ENCODE peak calls at places on chromosomes 13 and 19, in four cellular contexts. One of them, this sample, is unnamed.

GRCh38 chr19:17043744-17044143 is 17.1 kb upstream of the CPAMD8 start:
- DNase-seq in Panc1: no peak
- DNase-seq in K562: no peak
- DNase-seq in HepG2: no peak
- DNase-seq in this sample: no peak

GRCh38 chr13:73230714-73231113 is 171.9 kb downstream of the KLF5 start:
- DNase-seq in K562: no peak
- DNase-seq in HepG2: no peak
- DNase-seq in Panc1: no peak
- DNase-seq in this sample: no peak

GRCh38 chr13:48121733-48122132 is 26.8 kb upstream of the MED4 start:
- DNase-seq in HepG2: no peak
- DNase-seq in K562: no peak
- DNase-seq in Panc1: no peak
- DNase-seq in this sample: no peak

GRCh38 chr19:33374406-33374703 is 846 bp downstream of the CEBPG start:
- DNase-seq in Panc1: no peak
- DNase-seq in K562: no peak
- DNase-seq in HepG2: no peak
- DNase-seq in this sample: no peak

GRCh38 chr13:21022056-21022693 is 39.2 kb downstream of the LATS2 start:
- DNase-seq in HepG2: peak
- DNase-seq in Panc1: no peak
- DNase-seq in K562: no peak
- DNase-seq in this sample: no peak

GRCh38 chr19:39858541-39858940 is 12.4 kb upstream of the FBL start:
- DNase-seq in K562: no peak
- DNase-seq in HepG2: peak
- DNase-seq in Panc1: no peak
- DNase-seq in this sample: no peak

GRCh38 chr13:74825170-74825948 is 656.6 kb downstream of the TBC1D4 start:
- DNase-seq in K562: no peak
- DNase-seq in Panc1: no peak
- DNase-seq in HepG2: no peak
- DNase-seq in this sample: no peak

GRCh38 chr13:50069255-50069654 is 54.0 kb downstream of the KCNRG start:
- DNase-seq in HepG2: no peak
- DNase-seq in Panc1: no peak
- DNase-seq in K562: no peak
- DNase-seq in this sample: no peak

GRCh38 chr13:72458701-72459100 is 268.7 kb downstream of the MZT1 start:
- DNase-seq in K562: no peak
- DNase-seq in HepG2: no peak
- DNase-seq in Panc1: no peak
- DNase-seq in this sample: no peak

GRCh38 chr19:12330340-12330739 is 3.1 kb downstream of the ZNF563 start:
- DNase-seq in K562: no peak
- DNase-seq in HepG2: peak
- DNase-seq in Panc1: no peak
- DNase-seq in this sample: no peak

GRCh38 chr13:33164331-33164730 is 121.2 kb downstream of the STARD13 start:
- DNase-seq in HepG2: peak
- DNase-seq in Panc1: no peak
- DNase-seq in K562: no peak
- DNase-seq in this sample: no peak

GRCh38 chr13:111344471-111345191 is 24.2 kb downstream of the TEX29 start:
- DNase-seq in K562: peak
- DNase-seq in HepG2: peak
- DNase-seq in Panc1: no peak
- DNase-seq in this sample: no peak

GRCh38 chr19:12664406-12665280 is 1.9 kb downstream of the MAN2B1 start:
- DNase-seq in K562: peak
- DNase-seq in HepG2: peak
- DNase-seq in Panc1: no peak
- DNase-seq in this sample: no peak

GRCh38 chr19:4113398-4114088 is 10.4 kb downstream of the MAP2K2 start:
- DNase-seq in K562: no peak
- DNase-seq in HepG2: no peak
- DNase-seq in Panc1: no peak
- DNase-seq in this sample: no peak

DNA sequence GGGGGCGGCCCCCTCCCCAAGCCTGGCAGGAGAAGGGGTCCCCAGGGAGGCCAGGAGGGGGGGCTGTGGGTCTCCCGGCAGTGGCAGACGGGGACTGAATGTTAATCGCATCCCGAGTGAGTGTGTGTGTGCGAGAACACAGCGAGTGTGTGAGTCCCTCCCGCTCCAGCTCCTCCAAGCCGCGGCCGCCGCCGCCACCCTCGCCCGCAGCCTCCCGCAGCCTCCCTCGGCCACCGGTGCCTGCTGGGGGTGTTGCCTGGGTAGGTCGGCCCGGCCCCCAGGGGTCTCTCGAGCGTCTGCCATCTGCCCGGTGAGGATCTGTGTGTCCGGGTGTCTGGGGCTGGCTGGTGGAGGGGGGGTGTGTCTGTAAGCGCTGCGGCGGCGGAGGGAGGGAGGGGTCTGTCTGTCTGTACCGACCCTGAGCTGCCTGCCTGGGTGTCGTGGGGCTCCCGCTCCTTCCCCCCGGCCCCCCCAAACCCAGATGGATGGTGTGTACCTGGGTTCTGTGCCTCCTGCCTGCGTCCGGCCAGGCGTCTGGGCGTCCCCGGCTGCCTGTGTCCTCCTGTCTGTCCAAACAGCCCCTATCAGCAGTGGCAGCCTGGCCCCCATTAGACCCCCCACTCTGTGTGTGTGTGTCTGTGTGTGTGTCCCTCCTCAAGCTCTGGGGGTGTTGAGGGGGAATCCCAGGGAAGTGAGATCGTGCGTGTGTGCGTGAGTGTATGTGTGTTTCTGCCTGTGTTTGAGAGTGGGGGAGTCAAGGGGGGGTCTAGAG is at the start of gene GRIN2D:
- DNase-seq in HepG2: no peak
- DNase-seq in Panc1: no peak
- DNase-seq in K562: peak
- DNase-seq in this sample: no peak
- TF ChIP-seq TCF7L2 in HepG2: no peak
- TF ChIP-seq TCF7L2 in Panc1: no peak
- TF ChIP-seq TCF7L2 in K562: no peak
- TF ChIP-seq TCF7L2 in this sample: no peak

GRCh38 chr19:38392707-38393308 is 4.3 kb downstream of the SPRED3 start:
- DNase-seq in Panc1: no peak
- DNase-seq in HepG2: peak
- DNase-seq in K562: peak
- DNase-seq in this sample: no peak
- TF ChIP-seq TCF7L2 in Panc1: no peak
- TF ChIP-seq TCF7L2 in HepG2: no peak
- TF ChIP-seq TCF7L2 in K562: no peak
- TF ChIP-seq TCF7L2 in this sample: no peak

GRCh38 chr13:87674143-87674772 is 3.1 kb downstream of the SLITRK5 start:
- DNase-seq in K562: no peak
- DNase-seq in HepG2: no peak
- DNase-seq in Panc1: no peak
- DNase-seq in this sample: no peak

GRCh38 chr13:87671824-87672603 is 843 bp downstream of the SLITRK5 start:
- DNase-seq in HepG2: no peak
- DNase-seq in Panc1: no peak
- DNase-seq in K562: no peak
- DNase-seq in this sample: no peak

GRCh38 chr13:87669379-87669978 is 1.7 kb upstream of the SLITRK5 start:
- DNase-seq in Panc1: no peak
- DNase-seq in K562: peak
- DNase-seq in HepG2: peak
- DNase-seq in this sample: no peak

GRCh38 chr13:87667686-87668085 is 3.5 kb upstream of the SLITRK5 start:
- DNase-seq in K562: no peak
- DNase-seq in Panc1: no peak
- DNase-seq in HepG2: no peak
- DNase-seq in this sample: no peak

DNA sequence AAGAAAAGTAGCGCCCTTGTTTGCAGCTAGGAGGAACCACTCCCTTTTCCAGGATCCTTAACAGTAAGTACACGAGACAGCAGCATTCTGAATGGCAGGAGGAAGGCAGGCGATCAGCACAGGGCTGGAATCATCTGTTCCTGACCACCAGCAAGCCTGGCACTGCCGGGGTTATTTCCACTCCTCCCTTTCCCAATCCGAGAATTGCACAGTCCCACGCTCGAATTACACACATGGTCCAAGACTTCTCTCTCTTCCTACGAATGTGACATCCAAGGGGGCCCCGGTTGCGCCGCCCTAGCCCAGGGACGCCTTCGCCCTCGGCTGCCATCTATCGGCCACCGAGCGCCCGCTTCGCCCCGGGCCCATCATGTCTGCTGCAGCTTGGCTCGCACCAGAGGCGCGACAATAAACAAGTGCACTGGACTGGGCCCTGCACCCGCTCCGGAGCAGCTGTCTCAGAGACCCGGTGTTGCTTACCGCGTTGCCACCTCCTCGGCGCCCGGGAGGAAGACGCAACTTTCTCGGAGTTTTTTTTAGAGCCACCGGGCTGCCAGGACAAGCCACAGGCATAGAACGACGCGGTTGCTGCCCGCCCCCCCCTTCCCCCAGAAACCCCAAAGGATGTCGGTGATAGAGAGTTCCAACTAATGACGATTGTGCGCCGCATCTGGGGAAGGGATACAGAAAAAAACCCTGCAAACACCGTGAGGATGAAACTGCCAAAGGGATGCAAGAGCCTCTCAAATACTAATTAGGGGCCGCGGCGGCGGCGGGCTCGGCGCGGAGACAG is at the start of gene SLITRK5:
- DNase-seq in Panc1: no peak
- DNase-seq in K562: no peak
- DNase-seq in HepG2: peak
- DNase-seq in this sample: no peak
- TF ChIP-seq TCF7L2 in Panc1: peak
- TF ChIP-seq TCF7L2 in K562: no peak
- TF ChIP-seq TCF7L2 in HepG2: no peak
- TF ChIP-seq TCF7L2 in this sample: no peak

GRCh38 chr19:45255611-45256157 is 4.6 kb downstream of the MARK4 start:
- DNase-seq in HepG2: no peak
- DNase-seq in K562: no peak
- DNase-seq in Panc1: no peak
- DNase-seq in this sample: no peak

GRCh38 chr19:45254044-45254531 is 3.0 kb downstream of the MARK4 start:
- DNase-seq in K562: peak
- DNase-seq in Panc1: no peak
- DNase-seq in HepG2: no peak
- DNase-seq in this sample: no peak

GRCh38 chr19:45258862-45259261 is 7.8 kb downstream of the MARK4 start:
- DNase-seq in HepG2: no peak
- DNase-seq in K562: no peak
- DNase-seq in Panc1: no peak
- DNase-seq in this sample: no peak

GRCh38 chr19:45253396-45254027 is 2.4 kb downstream of the MARK4 start:
- DNase-seq in Panc1: no peak
- DNase-seq in HepG2: no peak
- DNase-seq in K562: no peak
- DNase-seq in this sample: no peak

DNA sequence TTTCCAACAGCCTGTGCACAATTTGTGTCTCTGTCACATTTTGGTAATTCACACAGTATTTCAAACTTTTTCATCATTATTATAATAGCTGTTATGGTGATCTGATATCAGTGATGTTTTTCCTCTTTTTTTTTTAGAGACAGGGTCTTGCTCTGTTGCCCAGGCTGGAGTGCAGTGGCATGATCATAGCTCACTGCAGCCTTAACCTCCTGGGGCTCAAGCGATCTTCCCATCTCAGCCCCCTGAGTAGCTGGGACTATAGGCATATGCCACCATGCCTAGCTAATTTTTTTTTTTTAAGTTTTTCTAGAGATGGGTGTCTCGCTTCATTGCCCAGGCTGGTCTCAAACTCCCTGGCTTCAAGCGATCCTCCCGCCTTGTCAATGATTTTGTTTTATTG is 5.8 kb downstream of the MARK4 start:
- DNase-seq in HepG2: no peak
- DNase-seq in K562: no peak
- DNase-seq in Panc1: no peak
- DNase-seq in this sample: no peak
- TF ChIP-seq TCF7L2 in HepG2: no peak
- TF ChIP-seq TCF7L2 in K562: no peak
- TF ChIP-seq TCF7L2 in Panc1: no peak
- TF ChIP-seq TCF7L2 in this sample: no peak

GRCh38 chr19:10138879-10139795 is 19.4 kb upstream of the EIF3G start:
- DNase-seq in K562: no peak
- DNase-seq in HepG2: no peak
- DNase-seq in Panc1: no peak
- DNase-seq in this sample: no peak
- TF ChIP-seq TCF7L2 in K562: no peak
- TF ChIP-seq TCF7L2 in HepG2: no peak
- TF ChIP-seq TCF7L2 in Panc1: no peak
- TF ChIP-seq TCF7L2 in this sample: no peak

GRCh38 chr13:110283661-110284516 is 23.1 kb downstream of the COL4A1 start:
- DNase-seq in K562: no peak
- DNase-seq in HepG2: no peak
- DNase-seq in Panc1: no peak
- DNase-seq in this sample: no peak

GRCh38 chr13:110284809-110285519 is 22.0 kb downstream of the COL4A1 start:
- DNase-seq in Panc1: no peak
- DNase-seq in HepG2: no peak
- DNase-seq in K562: no peak
- DNase-seq in this sample: no peak

GRCh38 chr13:110289174-110289573 is 17.8 kb downstream of the COL4A1 start:
- DNase-seq in Panc1: no peak
- DNase-seq in HepG2: no peak
- DNase-seq in K562: no peak
- DNase-seq in this sample: no peak

GRCh38 chr13:110287031-110287828 is 19.7 kb downstream of the COL4A1 start:
- DNase-seq in HepG2: no peak
- DNase-seq in K562: no peak
- DNase-seq in Panc1: no peak
- DNase-seq in this sample: no peak

GRCh38 chr13:110285991-110286923 is 20.7 kb downstream of the COL4A1 start:
- DNase-seq in HepG2: no peak
- DNase-seq in K562: no peak
- DNase-seq in Panc1: no peak
- DNase-seq in this sample: no peak
- TF ChIP-seq TCF7L2 in HepG2: no peak
- TF ChIP-seq TCF7L2 in K562: no peak
- TF ChIP-seq TCF7L2 in Panc1: no peak
- TF ChIP-seq TCF7L2 in this sample: no peak

GRCh38 chr19:48859711-48860572 is 8.5 kb downstream of the PLEKHA4 start:
- DNase-seq in Panc1: no peak
- DNase-seq in HepG2: no peak
- DNase-seq in K562: peak
- DNase-seq in this sample: no peak
- TF ChIP-seq TCF7L2 in Panc1: no peak
- TF ChIP-seq TCF7L2 in HepG2: no peak
- TF ChIP-seq TCF7L2 in K562: no peak
- TF ChIP-seq TCF7L2 in this sample: no peak

DNA sequence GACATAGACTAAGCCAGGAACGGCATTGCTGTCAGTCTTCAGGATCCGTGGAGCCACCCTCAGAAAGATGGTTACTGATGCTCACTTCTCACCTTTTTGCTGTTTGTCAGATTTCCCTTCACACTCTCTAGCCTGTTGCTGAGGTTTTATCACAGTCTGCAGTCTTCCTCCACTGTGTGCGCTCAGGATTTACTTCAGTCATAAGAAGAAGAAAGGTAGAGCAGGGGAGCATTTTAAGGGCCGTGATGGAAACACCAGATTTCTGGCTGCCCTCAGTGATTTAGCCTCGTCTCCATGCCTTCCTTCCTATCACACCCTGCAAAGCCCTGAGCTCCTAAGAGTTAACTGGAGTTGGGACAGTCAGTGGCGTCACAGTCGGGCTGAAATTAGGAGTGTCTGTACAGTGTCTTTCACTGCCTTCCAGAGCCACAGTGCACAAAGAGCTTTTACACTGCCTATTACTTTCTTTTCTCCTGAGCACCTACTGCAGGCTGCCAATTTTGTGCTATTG is 60.0 kb upstream of the GPR183 start:
- DNase-seq in K562: no peak
- DNase-seq in Panc1: no peak
- DNase-seq in HepG2: no peak
- DNase-seq in this sample: no peak
- TF ChIP-seq TCF7L2 in K562: no peak
- TF ChIP-seq TCF7L2 in Panc1: no peak
- TF ChIP-seq TCF7L2 in HepG2: no peak
- TF ChIP-seq TCF7L2 in this sample: no peak